ENCODE peak calls at places on chromosomes 1 and 21, in six cellular contexts. L is HCT116, M is K562, N is H1, A is SK-N-SH, H is HepG2. J is an unnamed sample. For H3K4me1, the result is how much of the 10 kb centered on the place peaks cover.

GRCh38 chr1:100924991-100925390 is 29.1 kb downstream of the SLC30A7 start:
- DNase-seq in L (no peak), M (no peak), N (no peak), A (no peak), H (no peak), J (no peak)

GRCh38 chr1:115748396-115749130 is 20.0 kb downstream of the CASQ2 start:
- DNase-seq in L (peak), M (no peak), N (no peak), A (no peak), H (no peak), J (no peak)

GRCh38 chr1:198167436-198167934 is 10.7 kb downstream of the NEK7 start:
- DNase-seq in L (no peak), M (peak), N (no peak), A (no peak), H (no peak), J (no peak)

GRCh38 chr1:240618946-240619345 is 7.0 kb upstream of the GREM2 start:
- DNase-seq in L (no peak), M (no peak), N (no peak), A (no peak), H (no peak), J (no peak)

GRCh38 chr1:83845437-83846071 is 153.4 kb downstream of the TTLL7 start:
- DNase-seq in L (no peak), M (no peak), N (no peak), A (no peak), H (peak), J (no peak)

GRCh38 chr1:174883361-174883760 is 116.4 kb upstream of the CACYBP start:
- DNase-seq in L (peak), M (peak), N (no peak), A (no peak), H (peak), J (no peak)

GRCh38 chr1:112508242-112509004 is at the start of gene WNT2B:
- DNase-seq in L (no peak), M (peak), N (no peak), A (peak), H (peak), J (no peak)

GRCh38 chr1:242854466-242854865 is 330.0 kb upstream of the PLD5 start:
- DNase-seq in L (no peak), M (no peak), N (no peak), A (no peak), H (no peak), J (no peak)

GRCh38 chr1:79259390-79260336 is 253.1 kb upstream of the ADGRL4 start:
- DNase-seq in L (no peak), M (no peak), N (no peak), A (peak), H (no peak), J (no peak)

GRCh38 chr1:17673335-17674075 is 81.6 kb upstream of the ACTL8 start:
- DNase-seq in L (no peak), M (no peak), N (no peak), A (no peak), H (no peak), J (no peak)

GRCh38 chr1:22140681-22141080 is 2.2 kb downstream of the WNT4 start:
- DNase-seq in L (no peak), M (no peak), N (no peak), A (no peak), H (no peak), J (no peak)

GRCh38 chr1:166172106-166172505 is 5.3 kb upstream of the FAM78B start:
- DNase-seq in L (no peak), M (no peak), N (no peak), A (no peak), H (no peak), J (no peak)

GRCh38 chr1:26941311-26941710 is 19.0 kb downstream of the KDF1 start:
- DNase-seq in L (no peak), M (no peak), N (no peak), A (no peak), H (no peak), J (no peak)

GRCh38 chr1:15758537-15758936 is at the start of gene FBLIM1:
- DNase-seq in L (no peak), M (no peak), N (no peak), A (peak), H (no peak), J (no peak)

GRCh38 chr1:118504867-118505266 is 319.8 kb upstream of the SPAG17 start:
- DNase-seq in L (no peak), M (no peak), N (no peak), A (no peak), H (no peak), J (no peak)

GRCh38 chr1:175555266-175555665 is 188.1 kb downstream of the TNR start:
- DNase-seq in L (no peak), M (peak), N (no peak), A (no peak), H (no peak), J (no peak)

GRCh38 chr1:40153073-40153770 is 8.0 kb upstream of the RLF start:
- DNase-seq in L (peak), M (peak), N (no peak), A (peak), H (peak), J (peak)

GRCh38 chr1:235206533-235207201 is 45.6 kb upstream of the RBM34 start:
- DNase-seq in L (no peak), M (peak), N (no peak), A (no peak), H (no peak), J (no peak)

GRCh38 chr21:16195476-16195875 is 465.7 kb downstream of the USP25 start:
- DNase-seq in L (no peak), M (no peak), N (no peak), A (no peak), H (no peak), J (no peak)

GRCh38 chr1:10663668-10664035 is 132.8 kb downstream of the CASZ1 start:
- DNase-seq in L (no peak), M (no peak), N (no peak), A (peak), H (no peak), J (no peak)

GRCh38 chr1:65056234-65056633 is 89.9 kb upstream of the JAK1 start:
- DNase-seq in L (no peak), M (no peak), N (no peak), A (no peak), H (no peak), J (no peak)

GRCh38 chr1:65063025-65063424 is 85.0 kb upstream of the AK4 start:
- DNase-seq in L (no peak), M (peak), N (no peak), A (no peak), H (peak), J (no peak)

GRCh38 chr1:65056866-65057265 is 90.5 kb upstream of the JAK1 start:
- DNase-seq in L (no peak), M (no peak), N (no peak), A (no peak), H (no peak), J (no peak)

GRCh38 chr1:65062339-65062738 is 85.7 kb upstream of the AK4 start:
- DNase-seq in L (no peak), M (no peak), N (no peak), A (no peak), H (no peak), J (no peak)

GRCh38 chr1:65059930-65060538 is 88.0 kb upstream of the AK4 start:
- DNase-seq in L (peak), M (peak), N (no peak), A (peak), H (peak), J (no peak)
- TF ChIP-seq SIN3A in L (no peak), M (no peak), N (no peak), A (no peak), H (no peak), J (no peak)

GRCh38 chr1:59506952-59507351 is 210.1 kb downstream of the FGGY start:
- DNase-seq in L (no peak), M (peak), N (no peak), A (no peak), H (no peak), J (no peak)

GRCh38 chr1:59511476-59512465 is 214.9 kb downstream of the FGGY start:
- DNase-seq in L (no peak), M (no peak), N (no peak), A (no peak), H (peak), J (no peak)

GRCh38 chr1:59509341-59509869 is 212.5 kb downstream of the FGGY start:
- DNase-seq in L (no peak), M (no peak), N (no peak), A (no peak), H (no peak), J (no peak)

GRCh38 chr1:59512702-59513101 is 215.8 kb downstream of the FGGY start:
- DNase-seq in L (no peak), M (no peak), N (no peak), A (no peak), H (no peak), J (no peak)

GRCh38 chr1:59510249-59510648 is 213.4 kb downstream of the FGGY start:
- DNase-seq in L (no peak), M (no peak), N (no peak), A (no peak), H (no peak), J (no peak)
- TF ChIP-seq POLR2AphosphoS5 in L (no peak), M (no peak), N (no peak), A (no peak), H (no peak), J (no peak)

DNA sequence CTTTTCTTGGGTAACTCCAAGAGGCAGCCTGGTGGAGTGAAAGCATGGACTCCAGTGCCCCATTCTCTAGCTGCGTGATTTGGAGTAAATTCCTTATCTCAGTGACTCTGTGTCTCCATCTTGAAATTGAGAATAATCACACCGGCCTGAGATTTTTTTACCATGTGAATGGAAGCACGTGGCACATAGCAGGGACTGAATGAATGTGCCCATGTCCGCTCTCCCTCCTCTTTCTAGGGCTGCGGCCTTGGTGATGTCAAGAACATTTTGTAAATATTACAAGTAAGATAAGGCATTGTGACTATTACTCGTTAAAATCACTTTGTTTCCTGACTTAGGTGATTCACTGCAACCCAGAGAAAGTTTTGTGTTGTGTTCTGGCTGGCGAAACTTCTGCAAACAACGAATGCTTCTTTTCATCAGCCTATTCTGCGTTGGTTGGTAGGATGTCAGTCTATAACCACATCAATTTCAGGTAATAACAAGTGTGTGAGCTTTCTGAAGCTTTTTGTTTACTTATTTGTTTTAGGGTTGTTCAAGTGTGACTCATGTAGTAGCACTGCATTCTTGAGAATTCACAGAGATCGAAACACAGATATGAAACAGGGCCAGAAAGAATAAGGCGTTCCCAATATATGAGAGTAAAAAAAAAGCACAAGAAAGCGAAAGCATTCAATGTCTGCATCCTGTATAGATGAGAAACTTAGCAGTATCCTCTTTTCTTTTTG is 135.7 kb upstream of the SLC45A1 start:
- DNase-seq in L (peak), M (no peak), N (no peak), A (no peak), H (peak), J (peak)
- H3K4me1 ChIP-seq in L (half or more), M (under half), N (under half), A (under half), H (half or more), J (under half)

DNA sequence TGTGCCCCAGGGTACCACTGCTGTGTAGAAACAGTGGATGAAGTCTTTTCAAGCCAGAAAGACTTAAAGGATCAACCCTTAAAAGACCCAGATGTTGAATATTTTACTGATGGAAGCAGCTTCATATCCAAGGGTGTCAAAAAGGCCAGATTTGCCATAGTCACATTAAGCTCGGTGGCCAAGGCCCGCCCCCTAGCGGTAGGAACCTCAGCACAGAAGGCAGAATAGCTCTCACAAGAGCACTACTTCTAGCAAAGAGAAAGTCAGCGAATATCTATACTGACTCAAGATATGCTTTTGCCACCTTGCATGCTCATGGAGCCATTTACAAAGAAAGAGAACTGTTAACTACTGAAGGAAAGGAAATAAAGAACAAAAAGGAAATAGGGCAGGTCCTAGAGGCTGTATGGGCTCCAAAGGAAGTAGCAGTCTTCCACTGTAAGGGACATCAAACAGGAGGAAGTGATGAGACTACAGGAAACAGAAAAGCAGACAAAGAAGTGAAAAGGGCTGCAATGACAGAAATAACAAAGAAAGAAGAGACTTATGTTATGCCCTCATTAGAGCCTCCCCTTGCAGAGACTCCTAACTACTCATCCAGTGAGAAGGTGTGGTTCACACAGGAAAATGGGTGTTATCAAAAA is 90.5 kb downstream of the LIPI start:
- DNase-seq in L (no peak), M (peak), N (no peak), A (peak), H (peak), J (peak)
- TF ChIP-seq SIN3A in L (no peak), M (no peak), N (no peak), A (no peak), H (no peak), J (no peak)

GRCh38 chr1:145858937-145859490 is at the start of gene PIAS3:
- DNase-seq in L (peak), M (peak), N (peak), A (peak), H (peak), J (peak)
- TF ChIP-seq POLR2AphosphoS5 in L (no peak), M (no peak), N (no peak), A (peak), H (no peak), J (peak)

GRCh38 chr1:30403061-30403645 is 320.2 kb downstream of the MATN1 start:
- DNase-seq in L (no peak), M (no peak), N (no peak), A (no peak), H (no peak), J (no peak)
- H3K4me1 ChIP-seq in L (under half), M (under half), N (under half), A (under half), H (under half), J (under half)

DNA sequence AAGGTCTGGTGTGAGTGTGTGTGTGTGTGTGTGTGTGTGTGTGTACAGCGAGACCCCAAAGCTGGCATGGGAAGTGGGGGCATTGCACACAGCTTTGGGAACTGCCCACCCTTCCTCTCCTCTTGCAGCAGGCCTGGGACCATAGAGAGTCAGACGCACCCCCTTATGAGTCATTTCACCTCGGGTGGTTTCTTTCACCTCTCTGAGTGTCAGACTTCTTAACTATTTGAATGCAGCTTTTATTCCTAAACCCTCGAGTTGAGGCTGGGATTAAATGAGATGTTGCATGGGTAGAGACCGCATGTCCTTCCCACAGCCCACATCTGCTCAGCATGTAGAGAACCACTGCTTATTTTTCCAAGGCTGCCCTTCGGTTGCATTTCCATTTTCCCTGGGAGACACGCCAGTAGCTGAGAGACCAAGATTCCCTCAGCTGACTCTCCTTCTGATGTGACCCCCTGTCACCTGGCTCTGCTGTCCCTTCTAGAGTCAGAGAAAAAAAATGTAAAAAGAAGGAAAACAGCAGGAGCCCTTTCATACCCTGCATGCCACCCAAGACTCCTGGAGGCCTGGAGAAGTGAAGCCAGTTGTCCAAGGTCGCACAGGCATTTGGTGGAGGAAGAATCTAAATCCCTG is 91.7 kb downstream of the SYT2 start:
- DNase-seq in L (no peak), M (no peak), N (no peak), A (no peak), H (no peak), J (no peak)
- TF ChIP-seq SIN3A in L (no peak), M (no peak), N (no peak), A (no peak), H (no peak), J (no peak)